ENCODE peak calls at places on chromosomes 16 and 17, in seven cellular contexts. O, J, C, L, N, Q and X are unnamed samples.

GRCh38 chr16:84720180-84720579 is 20.4 kb downstream of the USP10 start:
- DNase-seq in C (peak), J (no peak), Q (no peak), N (no peak), L (no peak), O (no peak), X (no peak)

GRCh38 chr17:58352018-58352842 is at the start of gene SUPT4H1:
- DNase-seq in O (peak), N (peak), C (peak), L (peak), Q (peak), J (peak), X (peak)

GRCh38 chr17:65385726-65386125 is 175.7 kb downstream of the AXIN2 start:
- DNase-seq in N (no peak), L (no peak), C (no peak), O (no peak), Q (no peak), J (no peak), X (no peak)

GRCh38 chr17:38584350-38584925 is 21.3 kb downstream of the SRCIN1 start:
- DNase-seq in L (no peak), O (peak), C (peak), J (no peak), Q (peak), N (peak), X (no peak)

GRCh38 chr17:18197535-18198194 is 14.0 kb downstream of the ALKBH5 start:
- DNase-seq in J (no peak), N (no peak), C (peak), Q (no peak), L (no peak), O (no peak), X (no peak)

GRCh38 chr16:63188076-63188771 is 1152.0 kb upstream of the CDH8 start:
- DNase-seq in Q (no peak), O (peak), N (no peak), C (no peak), J (no peak), L (no peak), X (no peak)

GRCh38 chr17:45013021-45013997 is 38.1 kb downstream of the DCAKD start:
- DNase-seq in J (no peak), Q (peak), O (peak), N (no peak), L (no peak), C (peak), X (no peak)

GRCh38 chr17:46791531-46791930 is 27.0 kb downstream of the WNT3 start:
- DNase-seq in Q (no peak), L (no peak), C (no peak), O (no peak), J (no peak), N (no peak), X (no peak)

GRCh38 chr16:84995666-84996065 is 15.7 kb downstream of the ZDHHC7 start:
- DNase-seq in N (no peak), L (no peak), O (no peak), C (no peak), J (no peak), Q (no peak), X (no peak)

GRCh38 chr17:31743767-31744166 is 115.3 kb downstream of the COPRS start:
- DNase-seq in O (no peak), N (peak), C (peak), J (no peak), L (no peak), Q (no peak), X (no peak)

GRCh38 chr16:73368715-73369114 is 320.8 kb upstream of the ZFHX3 start:
- DNase-seq in C (no peak), N (no peak), J (no peak), L (no peak), Q (no peak), O (no peak), X (no peak)

GRCh38 chr16:58501242-58502131 is 1.5 kb downstream of the NDRG4 start:
- DNase-seq in O (no peak), J (no peak), N (no peak), Q (peak), C (peak), L (no peak), X (no peak)

GRCh38 chr17:41666708-41667279 is 21.9 kb upstream of the EIF1 start:
- DNase-seq in L (no peak), J (no peak), Q (peak), O (peak), N (peak), C (peak), X (no peak)

GRCh38 chr16:8376430-8376829 is 213.9 kb downstream of the TMEM114 start:
- DNase-seq in C (no peak), L (no peak), N (no peak), O (no peak), J (no peak), Q (no peak), X (no peak)

GRCh38 chr17:57989011-57989345 is 924 bp upstream of the VEZF1 start:
- DNase-seq in O (peak), C (peak), J (no peak), L (no peak), N (no peak), Q (peak), X (no peak)

GRCh38 chr17:12622726-12623125 is 43.0 kb upstream of the MYOCD start:
- DNase-seq in Q (no peak), L (no peak), J (no peak), N (no peak), C (no peak), O (no peak), X (no peak)

GRCh38 chr16:82043680-82044584 is 8.9 kb downstream of the HSD17B2 start:
- DNase-seq in C (peak), N (no peak), O (no peak), Q (no peak), J (peak), L (peak), X (peak)

GRCh38 chr17:73604476-73604875 is 39.8 kb downstream of the SDK2 start:
- DNase-seq in C (peak), Q (no peak), L (no peak), O (no peak), J (no peak), N (no peak), X (no peak)

GRCh38 chr16:49464093-49464492 is 90.5 kb downstream of the C16orf78 start:
- DNase-seq in N (no peak), Q (peak), O (peak), J (no peak), C (no peak), L (no peak), X (no peak)

GRCh38 chr16:64240586-64240985 is 881.3 kb downstream of the CDH11 start:
- DNase-seq in C (peak), Q (no peak), L (no peak), O (no peak), N (no peak), J (peak), X (no peak)

GRCh38 chr17:73827627-73828241 is 183.5 kb upstream of the SDK2 start:
- DNase-seq in Q (peak), L (no peak), J (no peak), N (peak), C (no peak), O (peak), X (no peak)

GRCh38 chr17:66975614-66976378 is 11.3 kb downstream of the CACNG4 start:
- DNase-seq in L (no peak), N (peak), Q (no peak), C (peak), O (no peak), J (no peak), X (no peak)

GRCh38 chr16:68496689-68497088 is 42.4 kb upstream of the ZFP90 start:
- DNase-seq in L (no peak), O (no peak), J (no peak), C (no peak), Q (no peak), N (no peak), X (peak)

GRCh38 chr16:84660973-84661372 is 12.7 kb downstream of the KLHL36 start:
- DNase-seq in L (no peak), J (no peak), N (no peak), C (no peak), Q (no peak), O (no peak), X (no peak)

GRCh38 chr17:47275245-47275984 is 21.8 kb downstream of the ITGB3 start:
- DNase-seq in N (peak), L (peak), Q (peak), J (peak), C (peak), O (peak), X (no peak)

GRCh38 chr16:11329080-11329491 is 16.2 kb upstream of the RMI2 start:
- DNase-seq in J (no peak), Q (no peak), L (no peak), O (no peak), C (no peak), N (no peak), X (no peak)

GRCh38 chr16:87388818-87389134 is 3.4 kb upstream of the MAP1LC3B start:
- DNase-seq in C (no peak), N (no peak), L (no peak), J (no peak), O (no peak), Q (no peak), X (no peak)

DNA sequence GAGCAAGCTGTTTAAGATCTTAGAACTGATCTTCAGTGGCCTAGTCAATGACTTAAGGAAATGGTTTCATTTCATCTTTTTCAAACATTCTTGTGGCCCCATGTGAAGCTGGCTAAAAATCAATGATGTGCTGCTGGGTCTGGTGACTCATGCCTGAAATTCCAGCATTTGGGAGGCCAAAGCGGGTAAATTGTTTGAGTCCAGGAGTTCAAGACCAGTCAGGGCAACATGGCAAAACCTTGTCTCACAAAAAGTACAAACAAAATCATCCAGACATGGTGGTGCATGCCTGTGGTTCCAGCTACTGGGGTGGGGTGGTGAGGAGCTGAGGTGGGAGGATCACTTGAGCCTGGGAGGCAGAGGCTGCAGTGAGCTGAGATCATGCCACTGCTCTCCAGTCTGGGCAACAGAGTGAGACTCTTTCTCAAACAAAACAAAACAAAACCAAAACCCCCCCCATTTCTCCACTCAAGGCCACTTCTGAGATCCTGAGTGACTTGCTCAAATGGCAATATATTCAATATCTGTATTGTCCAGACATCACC is 17.4 kb upstream of the COL1A1 start:
- DNase-seq in N (no peak), L (peak), Q (peak), J (peak), C (peak), O (no peak), X (peak)
- H3K4me3 ChIP-seq in N (no peak), L (peak), Q (no peak), J (no peak), C (peak), O (no peak), X (no peak)

DNA sequence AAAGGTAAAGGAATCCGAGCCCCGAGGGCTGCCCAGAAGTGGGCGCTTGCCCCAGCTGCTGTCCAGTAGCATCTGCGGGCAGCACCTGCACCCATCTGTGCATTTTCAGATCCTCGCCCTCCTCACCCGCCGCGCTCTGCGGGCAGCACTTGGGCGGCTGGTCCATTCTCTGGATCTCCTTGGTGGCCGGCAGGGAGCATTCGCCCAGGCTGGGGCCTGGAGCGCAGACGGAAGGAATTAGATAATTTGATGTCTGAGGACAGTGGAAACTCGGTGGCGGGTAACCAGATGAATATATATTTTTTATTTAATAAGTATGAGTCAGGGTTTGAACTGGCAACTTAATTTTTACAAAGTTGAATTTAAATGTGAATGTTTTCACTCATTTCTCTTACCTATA is 88.5 kb downstream of the NPIPB11 start:
- DNase-seq in J (no peak), N (no peak), O (no peak), L (no peak), Q (no peak), C (peak), X (no peak)
- TF ChIP-seq CTCF in J (no peak), N (no peak), O (no peak), L (peak), Q (no peak), C (no peak), X (no peak)

GRCh38 chr17:78316115-78316866 is 43.6 kb downstream of the SOCS3 start:
- DNase-seq in C (peak), N (no peak), J (no peak), Q (no peak), L (no peak), O (no peak), X (no peak)

GRCh38 chr17:78314683-78315354 is 45.1 kb downstream of the SOCS3 start:
- DNase-seq in L (no peak), N (no peak), O (no peak), J (no peak), Q (no peak), C (peak), X (no peak)

GRCh38 chr17:78316867-78317816 is 42.7 kb downstream of the SOCS3 start:
- DNase-seq in L (no peak), O (peak), N (peak), Q (no peak), J (no peak), C (peak), X (no peak)

GRCh38 chr17:78313735-78314648 is 45.9 kb downstream of the SOCS3 start:
- DNase-seq in N (peak), Q (peak), C (peak), J (no peak), L (no peak), O (peak), X (no peak)

DNA sequence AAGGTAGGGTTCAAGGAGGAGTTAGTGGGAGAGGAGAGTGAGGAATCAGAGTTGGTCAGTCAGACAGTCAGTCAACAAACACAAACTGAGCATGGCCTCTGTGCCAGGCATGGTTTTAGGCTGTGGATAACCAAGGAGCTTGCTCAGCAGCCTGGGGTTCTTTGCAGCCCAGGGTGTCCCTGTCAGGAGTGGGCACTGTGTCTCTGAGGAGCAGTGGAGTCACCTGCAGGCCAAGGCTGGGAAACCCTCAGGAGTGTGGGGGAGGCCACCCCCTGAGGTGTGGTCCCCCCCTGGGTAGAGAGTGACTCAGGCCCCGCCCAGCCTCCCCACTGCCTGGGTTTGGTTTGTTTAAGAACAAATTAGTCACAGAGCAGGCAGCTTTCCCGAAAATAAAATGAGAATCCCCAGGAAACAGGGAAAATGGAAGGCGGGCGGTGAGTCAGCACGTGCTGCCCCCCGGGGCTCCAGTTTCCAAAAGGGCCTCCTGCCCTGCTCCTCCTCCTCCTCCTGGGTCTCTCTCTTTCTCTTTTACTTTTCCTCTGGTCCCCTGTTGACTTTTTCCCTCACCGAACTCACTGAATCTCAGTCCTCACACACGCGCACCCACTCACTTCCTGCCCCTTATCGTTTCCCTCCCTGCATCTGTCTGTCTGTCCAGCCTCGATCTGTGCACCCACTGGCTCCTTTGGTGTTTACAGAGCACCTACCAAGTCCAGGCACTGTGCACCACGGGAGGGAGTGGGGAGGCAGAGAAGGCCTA is 44.3 kb downstream of the SOCS3 start:
- DNase-seq in O (peak), C (peak), L (peak), J (peak), Q (peak), N (peak), X (no peak)
- H3K4me3 ChIP-seq in O (no peak), C (peak), L (peak), J (peak), Q (no peak), N (no peak), X (no peak)

DNA sequence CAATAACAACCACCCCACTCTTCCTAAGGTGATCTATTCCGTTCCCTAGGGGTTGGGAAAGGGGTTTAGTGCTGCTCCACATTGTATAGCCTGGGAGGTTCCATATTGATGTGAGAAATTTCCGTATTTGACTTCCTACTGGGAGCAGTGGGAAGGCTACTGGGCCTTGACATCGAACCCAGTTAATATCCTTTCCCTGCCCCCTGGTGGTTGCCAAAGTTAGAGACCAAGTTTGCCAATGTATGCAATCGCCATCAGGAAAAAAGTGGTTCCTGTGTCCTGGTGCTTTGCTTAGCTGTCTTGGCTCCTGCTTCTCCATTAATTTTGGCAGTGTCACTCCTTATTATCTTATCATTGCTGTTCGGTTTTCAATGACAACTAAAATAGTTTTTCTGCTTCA is 914.9 kb downstream of the KCNJ2 start:
- DNase-seq in C (no peak), L (no peak), O (peak), J (no peak), Q (no peak), N (peak), X (no peak)
- TF ChIP-seq CTCF in C (peak), L (peak), O (no peak), J (peak), Q (no peak), N (peak), X (peak)

DNA sequence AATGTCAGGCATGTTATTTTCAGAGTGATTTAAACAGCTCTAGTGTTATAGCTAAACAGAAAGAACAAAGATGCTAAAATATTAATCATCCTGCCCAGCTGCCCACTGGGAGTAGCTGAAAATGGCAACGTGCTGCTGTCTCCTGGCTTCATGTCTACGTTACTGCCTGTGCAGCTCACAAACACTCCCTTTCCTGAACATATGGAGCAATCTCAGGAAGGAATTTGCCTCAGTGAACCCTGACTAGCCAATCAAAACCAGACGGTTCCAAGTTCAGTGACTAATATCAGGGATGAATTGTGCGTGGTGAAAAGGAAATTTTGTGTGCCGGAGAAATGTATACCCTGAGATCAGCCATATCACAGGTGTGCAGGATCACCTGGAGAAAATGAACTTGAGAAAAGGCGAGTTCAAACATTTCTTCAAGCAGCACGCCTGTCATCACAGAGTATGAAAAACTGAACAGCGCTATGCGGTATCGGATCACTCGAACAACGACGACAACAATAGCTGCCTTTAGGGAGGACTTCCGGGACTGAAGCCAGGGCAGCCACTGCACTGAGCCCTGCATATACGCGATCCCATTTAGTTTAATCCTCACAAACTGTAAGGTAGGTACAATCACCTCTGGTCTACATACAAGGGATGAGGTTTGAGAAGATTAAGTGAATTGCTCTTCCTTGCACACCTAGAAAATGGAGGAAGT is 110.3 kb downstream of the STX8 start:
- DNase-seq in J (peak), N (no peak), Q (no peak), O (no peak), L (peak), C (peak), X (no peak)
- H3K4me3 ChIP-seq in J (no peak), N (no peak), Q (no peak), O (no peak), L (no peak), C (no peak), X (no peak)

DNA sequence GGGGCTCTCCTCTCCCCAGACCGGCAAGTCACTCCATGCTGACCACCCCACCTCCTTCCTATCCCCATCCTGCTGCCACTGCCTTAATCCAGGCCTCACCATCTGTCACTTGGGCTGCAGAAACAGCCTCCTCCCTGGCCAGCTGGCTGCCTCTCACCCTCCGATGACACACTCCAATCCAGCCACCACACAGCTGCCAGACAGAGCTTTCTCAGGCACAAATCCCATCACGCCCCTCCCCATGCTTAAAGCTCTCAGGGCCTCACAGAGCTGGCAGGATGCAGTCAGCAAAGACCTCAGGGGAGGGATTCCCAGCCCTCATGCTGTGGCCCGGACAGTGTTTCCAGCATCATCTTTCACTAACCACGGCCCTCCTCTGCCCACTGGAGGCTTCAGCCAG is 13.7 kb downstream of the CAMKK1 start:
- DNase-seq in C (peak), Q (no peak), L (no peak), O (peak), J (no peak), N (no peak), X (no peak)
- TF ChIP-seq CTCF in C (no peak), Q (no peak), L (no peak), O (no peak), J (no peak), N (no peak), X (no peak)

GRCh38 chr16:88651276-88651988 is 579 bp upstream of the CYBA start:
- DNase-seq in Q (no peak), O (peak), C (peak), J (no peak), N (no peak), L (no peak), X (no peak)

GRCh38 chr16:88647178-88648070 is 3.4 kb downstream of the CYBA start:
- DNase-seq in C (no peak), O (no peak), L (no peak), Q (no peak), J (no peak), N (no peak), X (no peak)

GRCh38 chr16:88649924-88650748 is 717 bp downstream of the CYBA start:
- DNase-seq in J (no peak), N (no peak), O (peak), C (peak), L (no peak), Q (no peak), X (no peak)

GRCh38 chr16:88650749-88651275 is at the start of gene CYBA:
- DNase-seq in Q (peak), J (no peak), O (peak), L (no peak), N (peak), C (peak), X (no peak)

GRCh38 chr16:88649195-88649923 is 1.5 kb downstream of the CYBA start:
- DNase-seq in N (no peak), C (peak), J (no peak), O (no peak), Q (no peak), L (no peak), X (no peak)
- H3K4me3 ChIP-seq in N (no peak), C (peak), J (peak), O (peak), Q (peak), L (peak), X (peak)